ENCODE peak calls at places on chromosomes 11 and 22, in eight cellular contexts. H is AG04450, S is OCI-LY7, T is cardiac muscle cell, O is pancreas, Y is PC-9, X is breast epithelium, Q is tibial nerve. G is an unnamed sample.

GRCh38 chr11:1152316-1153104 is 5.2 kb upstream of the MUC5AC start:
- DNase-seq in T (peak; percentile 54), O (peak; percentile 62), H (peak; percentile 13), Y (peak; percentile 83), X (peak; percentile 51), S (no peak), Q (no peak), G (peak; percentile 29)

GRCh38 chr11:12272821-12273617 is 104.4 kb upstream of the PARVA start:
- DNase-seq in X (peak; percentile 9), S (no peak), T (no peak), H (no peak), Q (no peak), O (no peak), Y (no peak), G (no peak)

GRCh38 chr11:2576536-2576935 is 123.3 kb downstream of the KCNQ1OT1 start:
- DNase-seq in O (peak; percentile 49), T (no peak), H (no peak), S (no peak), Y (no peak), Q (peak; percentile 9), X (no peak), G (no peak)

GRCh38 chr11:2752204-2752772 is 52.5 kb upstream of the KCNQ1OT1 start:
- DNase-seq in S (no peak), O (peak; percentile 10), T (peak; percentile 51), H (no peak), Q (no peak), X (peak; percentile 30), Y (peak; percentile 41), G (no peak)

GRCh38 chr11:71383461-71383860 is 64.7 kb downstream of the DHCR7 start:
- DNase-seq in T (no peak), Q (no peak), O (no peak), X (no peak), H (no peak), S (peak; percentile 94), Y (no peak), G (no peak)

GRCh38 chr11:112255075-112255739 is 5.5 kb downstream of the PLET1 start:
- DNase-seq in S (no peak), Y (no peak), T (peak; percentile 84), X (no peak), Q (no peak), O (no peak), H (no peak), G (no peak)

GRCh38 chr11:117482881-117483280 is 155.2 kb downstream of the CEP164 start:
- DNase-seq in Y (no peak), H (no peak), Q (no peak), T (no peak), S (no peak), O (no peak), X (no peak), G (no peak)

GRCh38 chr22:42773161-42773560 is 52.5 kb upstream of the A4GALT start:
- DNase-seq in X (no peak), Y (no peak), T (no peak), O (no peak), H (no peak), S (peak; percentile 34), Q (no peak), G (no peak)

GRCh38 chr22:49119551-49119952 is 708.1 kb downstream of the BRD1 start:
- DNase-seq in O (no peak), X (no peak), T (no peak), Y (no peak), S (no peak), Q (no peak), H (no peak), G (no peak)

GRCh38 chr11:83572521-83572920 is 286.4 kb upstream of the CCDC90B start:
- DNase-seq in T (no peak), X (no peak), O (no peak), H (no peak), S (no peak), Y (no peak), Q (no peak), G (no peak)

GRCh38 chr11:70354629-70355028 is 43.7 kb upstream of the CTTN start:
- DNase-seq in Q (no peak), H (no peak), S (no peak), X (no peak), O (no peak), Y (no peak), T (no peak), G (no peak)

GRCh38 chr11:47571012-47571729 is 5.8 kb downstream of the PTPMT1 start:
- DNase-seq in O (no peak), Q (no peak), X (no peak), Y (no peak), T (no peak), H (no peak), S (no peak), G (no peak)
- H3K27ac ChIP-seq in O (no peak overlapping the region), Q (no peak overlapping the region), X (no peak overlapping the region), Y (no peak overlapping the region), T (no peak overlapping the region), H (peak overlapping the region; percentile 11), S (no peak overlapping the region), G (no peak overlapping the region)

DNA sequence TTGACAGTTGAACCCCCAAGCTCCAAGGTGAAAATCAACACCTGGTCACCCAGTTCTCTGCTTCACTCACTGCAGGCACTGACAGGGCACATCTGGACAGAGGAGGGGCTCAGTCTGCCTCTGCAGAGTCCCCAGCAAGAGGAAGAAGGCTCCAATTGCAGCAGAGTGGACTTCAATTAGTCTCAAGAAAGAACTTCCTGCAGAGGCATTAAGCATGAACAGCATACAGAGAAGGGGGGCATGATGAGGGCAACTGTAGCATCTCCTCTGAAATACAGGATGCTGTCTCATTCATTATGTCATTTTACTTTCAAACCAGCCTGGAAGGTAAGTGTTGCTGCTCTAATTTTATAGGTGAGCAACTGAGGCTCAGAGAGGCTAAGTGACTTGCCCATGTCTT is 11.1 kb downstream of the GDPD5 start:
- DNase-seq in X (no peak), H (no peak), T (no peak), O (no peak), Q (no peak), Y (no peak), S (peak; percentile 77), G (no peak)
- TF ChIP-seq CTCF in X (no peak), H (no peak), T (no peak), O (no peak), Q (no peak), Y (no peak), S (no peak), G (no peak)

DNA sequence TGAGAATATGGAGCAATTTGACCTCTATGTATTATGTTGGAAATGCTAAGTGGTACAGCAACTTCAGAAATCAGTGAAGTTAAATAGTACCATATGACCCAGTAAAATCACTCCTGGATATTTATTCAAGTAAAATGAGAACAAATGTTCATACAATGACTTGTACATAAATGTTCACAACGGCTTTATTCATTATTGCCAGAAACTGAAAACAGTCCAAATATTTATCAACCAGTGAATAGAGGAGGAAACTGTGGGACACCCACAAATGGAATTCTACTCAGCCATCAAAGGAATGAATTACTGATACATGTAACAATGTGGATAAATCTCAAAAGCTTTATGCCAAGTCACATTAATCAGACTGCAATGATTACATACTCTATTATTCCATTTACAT is 416.3 kb downstream of the AASDHPPT start:
- DNase-seq in H (no peak), Y (no peak), X (no peak), S (no peak), O (no peak), T (peak; percentile 14), Q (no peak), G (no peak)
- H3K9me3 ChIP-seq in H (no peaks in the 10 kb centered on the region), Y (peaks cover 20% of the 10 kb centered on the region), X (no peaks in the 10 kb centered on the region), S (no peaks in the 10 kb centered on the region), O (no peaks in the 10 kb centered on the region), T (no peaks in the 10 kb centered on the region), Q (no peaks in the 10 kb centered on the region), G (no peaks in the 10 kb centered on the region)

DNA sequence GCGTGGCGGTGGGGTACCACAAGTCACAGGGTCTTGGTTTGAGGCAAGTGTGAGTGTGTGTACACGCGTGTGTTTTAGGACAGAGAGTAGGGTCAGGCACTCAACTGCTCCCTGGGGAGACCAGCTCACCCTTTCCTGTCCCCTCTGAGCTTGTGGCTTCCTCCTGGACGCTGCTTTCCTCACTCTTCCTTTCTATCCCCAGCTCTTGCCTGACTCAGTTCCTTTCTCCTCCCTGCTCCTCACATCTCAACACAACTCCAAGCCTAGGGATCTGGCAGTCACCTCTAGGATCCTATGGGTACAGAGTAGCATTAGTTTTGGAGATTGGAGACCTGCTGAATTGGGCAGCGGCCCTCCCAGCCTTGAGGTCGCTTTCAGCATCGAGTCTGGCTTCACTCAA is 4.1 kb downstream of the CLCF1 start:
- DNase-seq in Y (no peak), S (no peak), O (no peak), Q (no peak), T (no peak), X (no peak), H (no peak), G (no peak)
- H3K27ac ChIP-seq in Y (no peak overlapping the region), S (no peak overlapping the region), O (no peak overlapping the region), Q (no peak overlapping the region), T (no peak overlapping the region), X (peak overlapping the region; percentile 91), H (peak overlapping the region; percentile 89), G (no peak overlapping the region)

DNA sequence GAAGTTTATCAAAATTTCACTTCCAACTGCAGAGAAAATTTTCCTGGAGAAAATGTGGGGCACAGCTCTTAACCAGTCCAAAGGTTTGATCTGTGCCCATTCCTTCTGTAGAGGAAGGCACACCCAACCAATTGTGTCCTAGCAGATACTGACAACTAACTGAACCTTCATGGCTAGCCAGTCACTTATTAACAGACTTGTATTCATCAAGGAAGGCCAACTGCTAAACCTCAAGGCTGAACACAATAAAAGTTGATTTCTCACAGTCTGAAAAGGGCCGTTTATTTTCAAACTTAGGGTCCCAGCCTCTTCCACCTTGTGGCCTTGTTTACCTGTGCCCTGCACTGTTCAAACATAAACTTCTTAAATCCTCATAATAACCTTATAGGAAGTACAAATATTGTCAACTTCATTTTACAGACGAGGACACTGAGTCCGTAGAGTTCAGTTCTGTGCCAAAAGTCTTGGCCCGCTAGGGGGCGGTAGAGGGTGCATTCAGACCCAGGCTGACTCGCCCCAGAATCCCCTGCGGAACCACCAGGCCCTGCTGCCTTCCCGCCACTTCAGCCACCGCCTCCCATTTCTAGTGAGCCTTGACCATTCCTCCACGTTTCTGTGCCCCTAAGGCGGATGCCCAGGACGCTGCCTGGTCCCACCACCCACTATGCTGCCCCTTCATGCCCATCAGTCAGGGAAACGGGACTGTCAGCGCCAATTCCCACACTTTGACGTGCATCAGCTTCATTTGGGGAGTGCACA is 19.3 kb downstream of the SYT13 start:
- DNase-seq in Q (no peak), T (no peak), O (no peak), X (no peak), Y (no peak), S (peak; percentile 30), H (no peak), G (no peak)
- TF ChIP-seq CTCF in Q (no peak), T (peak; percentile 38), O (peak; percentile 11), X (no peak), Y (peak; percentile 45), S (peak; percentile 77), H (peak; percentile 10), G (no peak)